ENCODE peak calls at places on chromosomes 5 and 9, in six cellular contexts. One of them, this sample, is unnamed.

GRCh38 chr5:144567416-144567770 is 396.7 kb downstream of the KCTD16 start:
- DNase-seq in mucosa of descending colon: no peak
- DNase-seq in psoas muscle: no peak
- DNase-seq in kidney: no peak
- DNase-seq in right atrium auricular region: no peak
- DNase-seq in left ventricle myocardium inferior: no peak
- DNase-seq in this sample: no peak

GRCh38 chr5:38994329-38994927 is 79.8 kb downstream of the RICTOR start:
- DNase-seq in mucosa of descending colon: peak; percentile 62
- DNase-seq in psoas muscle: no peak
- DNase-seq in kidney: no peak
- DNase-seq in right atrium auricular region: no peak
- DNase-seq in left ventricle myocardium inferior: no peak
- DNase-seq in this sample: no peak

GRCh38 chr9:133982971-133983720 is 9.0 kb downstream of the VAV2 start:
- DNase-seq in mucosa of descending colon: no peak
- DNase-seq in psoas muscle: no peak
- DNase-seq in kidney: peak; percentile 68
- DNase-seq in right atrium auricular region: no peak
- DNase-seq in left ventricle myocardium inferior: peak; percentile 9
- DNase-seq in this sample: no peak

GRCh38 chr5:43034591-43034968 is 5.5 kb downstream of the ANXA2R start:
- DNase-seq in mucosa of descending colon: no peak
- DNase-seq in psoas muscle: no peak
- DNase-seq in kidney: no peak
- DNase-seq in right atrium auricular region: no peak
- DNase-seq in left ventricle myocardium inferior: no peak
- DNase-seq in this sample: no peak

GRCh38 chr9:80605793-80606192 is 1034.0 kb downstream of the TLE4 start:
- DNase-seq in mucosa of descending colon: peak; percentile 5
- DNase-seq in psoas muscle: no peak
- DNase-seq in kidney: no peak
- DNase-seq in right atrium auricular region: no peak
- DNase-seq in left ventricle myocardium inferior: no peak
- DNase-seq in this sample: no peak

GRCh38 chr5:54361683-54362411 is 51.5 kb upstream of the ARL15 start:
- DNase-seq in mucosa of descending colon: peak; percentile 19
- DNase-seq in psoas muscle: no peak
- DNase-seq in kidney: no peak
- DNase-seq in right atrium auricular region: no peak
- DNase-seq in left ventricle myocardium inferior: peak; percentile 64
- DNase-seq in this sample: no peak

GRCh38 chr5:167061695-167062094 is 1229.8 kb upstream of the WWC1 start:
- DNase-seq in mucosa of descending colon: no peak
- DNase-seq in psoas muscle: no peak
- DNase-seq in kidney: no peak
- DNase-seq in right atrium auricular region: no peak
- DNase-seq in left ventricle myocardium inferior: no peak
- DNase-seq in this sample: no peak

GRCh38 chr5:74765201-74765600 is 1.7 kb downstream of the GFM2 start:
- DNase-seq in mucosa of descending colon: peak; percentile 10
- DNase-seq in psoas muscle: no peak
- DNase-seq in kidney: no peak
- DNase-seq in right atrium auricular region: no peak
- DNase-seq in left ventricle myocardium inferior: no peak
- DNase-seq in this sample: no peak

GRCh38 chr5:133882801-133883200 is 85.6 kb downstream of the C5orf15 start:
- DNase-seq in mucosa of descending colon: no peak
- DNase-seq in psoas muscle: no peak
- DNase-seq in kidney: no peak
- DNase-seq in right atrium auricular region: no peak
- DNase-seq in left ventricle myocardium inferior: no peak
- DNase-seq in this sample: no peak

GRCh38 chr5:10588779-10589447 is 25.0 kb downstream of the ANKRD33B start:
- DNase-seq in mucosa of descending colon: no peak
- DNase-seq in psoas muscle: no peak
- DNase-seq in kidney: no peak
- DNase-seq in right atrium auricular region: no peak
- DNase-seq in left ventricle myocardium inferior: no peak
- DNase-seq in this sample: no peak

GRCh38 chr9:5949103-5949699 is 58.5 kb downstream of the MLANA start:
- DNase-seq in mucosa of descending colon: peak; percentile 12
- DNase-seq in psoas muscle: no peak
- DNase-seq in kidney: no peak
- DNase-seq in right atrium auricular region: no peak
- DNase-seq in left ventricle myocardium inferior: no peak
- DNase-seq in this sample: peak; percentile 51

GRCh38 chr5:81450940-81451339 is 57.0 kb upstream of the ACOT12 start:
- DNase-seq in mucosa of descending colon: no peak
- DNase-seq in psoas muscle: no peak
- DNase-seq in kidney: no peak
- DNase-seq in right atrium auricular region: no peak
- DNase-seq in left ventricle myocardium inferior: no peak
- DNase-seq in this sample: no peak

GRCh38 chr9:132472199-132472598 is 62.2 kb downstream of the CFAP77 start:
- DNase-seq in mucosa of descending colon: no peak
- DNase-seq in psoas muscle: no peak
- DNase-seq in kidney: no peak
- DNase-seq in right atrium auricular region: no peak
- DNase-seq in left ventricle myocardium inferior: no peak
- DNase-seq in this sample: no peak

GRCh38 chr9:105415344-105415980 is 32.4 kb upstream of the FSD1L start:
- DNase-seq in mucosa of descending colon: peak; percentile 79
- DNase-seq in psoas muscle: no peak
- DNase-seq in kidney: no peak
- DNase-seq in right atrium auricular region: no peak
- DNase-seq in left ventricle myocardium inferior: no peak
- DNase-seq in this sample: peak; percentile 79

GRCh38 chr5:135221187-135221473 is 177.9 kb downstream of the MACROH2A1 start:
- DNase-seq in mucosa of descending colon: no peak
- DNase-seq in psoas muscle: no peak
- DNase-seq in kidney: no peak
- DNase-seq in right atrium auricular region: peak; percentile 46
- DNase-seq in left ventricle myocardium inferior: no peak
- DNase-seq in this sample: no peak

GRCh38 chr5:151288180-151288579 is 15.4 kb downstream of the SLC36A3 start:
- DNase-seq in mucosa of descending colon: no peak
- DNase-seq in psoas muscle: no peak
- DNase-seq in kidney: no peak
- DNase-seq in right atrium auricular region: no peak
- DNase-seq in left ventricle myocardium inferior: no peak
- DNase-seq in this sample: peak; percentile 24

GRCh38 chr5:67361932-67362729 is 165.5 kb upstream of the CD180 start:
- DNase-seq in mucosa of descending colon: no peak
- DNase-seq in psoas muscle: no peak
- DNase-seq in kidney: no peak
- DNase-seq in right atrium auricular region: no peak
- DNase-seq in left ventricle myocardium inferior: no peak
- DNase-seq in this sample: no peak

GRCh38 chr5:2149196-2149541 is 266.4 kb upstream of the IRX4 start:
- DNase-seq in mucosa of descending colon: no peak
- DNase-seq in psoas muscle: no peak
- DNase-seq in kidney: no peak
- DNase-seq in right atrium auricular region: no peak
- DNase-seq in left ventricle myocardium inferior: no peak
- DNase-seq in this sample: peak; percentile 11

GRCh38 chr5:147558826-147559225 is 49.0 kb upstream of the DPYSL3 start:
- DNase-seq in mucosa of descending colon: peak; percentile 44
- DNase-seq in psoas muscle: peak; percentile 51
- DNase-seq in kidney: no peak
- DNase-seq in right atrium auricular region: no peak
- DNase-seq in left ventricle myocardium inferior: peak; percentile 34
- DNase-seq in this sample: peak; percentile 28

GRCh38 chr5:169629847-169630548 is 7.1 kb upstream of the DOCK2 start:
- DNase-seq in mucosa of descending colon: no peak
- DNase-seq in psoas muscle: no peak
- DNase-seq in kidney: no peak
- DNase-seq in right atrium auricular region: no peak
- DNase-seq in left ventricle myocardium inferior: no peak
- DNase-seq in this sample: no peak

GRCh38 chr5:39501403-39501802 is 76.6 kb upstream of the DAB2 start:
- DNase-seq in mucosa of descending colon: no peak
- DNase-seq in psoas muscle: peak; percentile 45
- DNase-seq in kidney: peak; percentile 81
- DNase-seq in right atrium auricular region: no peak
- DNase-seq in left ventricle myocardium inferior: peak; percentile 52
- DNase-seq in this sample: no peak

GRCh38 chr9:78677326-78677725 is 380.4 kb downstream of the PSAT1 start:
- DNase-seq in mucosa of descending colon: no peak
- DNase-seq in psoas muscle: no peak
- DNase-seq in kidney: no peak
- DNase-seq in right atrium auricular region: no peak
- DNase-seq in left ventricle myocardium inferior: no peak
- DNase-seq in this sample: no peak

GRCh38 chr5:176736271-176736965 is 73.9 kb upstream of the UNC5A start:
- DNase-seq in mucosa of descending colon: no peak
- DNase-seq in psoas muscle: no peak
- DNase-seq in kidney: peak; percentile 22
- DNase-seq in right atrium auricular region: no peak
- DNase-seq in left ventricle myocardium inferior: no peak
- DNase-seq in this sample: no peak

GRCh38 chr9:108186996-108187395 is 668.8 kb downstream of the ACTL7B start:
- DNase-seq in mucosa of descending colon: peak; percentile 47
- DNase-seq in psoas muscle: peak; percentile 65
- DNase-seq in kidney: peak; percentile 73
- DNase-seq in right atrium auricular region: no peak
- DNase-seq in left ventricle myocardium inferior: peak; percentile 71
- DNase-seq in this sample: no peak

GRCh38 chr9:4167040-4167671 is 132.7 kb downstream of the GLIS3 start:
- DNase-seq in mucosa of descending colon: no peak
- DNase-seq in psoas muscle: no peak
- DNase-seq in kidney: no peak
- DNase-seq in right atrium auricular region: no peak
- DNase-seq in left ventricle myocardium inferior: no peak
- DNase-seq in this sample: no peak

GRCh38 chr9:4170231-4170630 is 129.6 kb downstream of the GLIS3 start:
- DNase-seq in mucosa of descending colon: no peak
- DNase-seq in psoas muscle: no peak
- DNase-seq in kidney: no peak
- DNase-seq in right atrium auricular region: no peak
- DNase-seq in left ventricle myocardium inferior: no peak
- DNase-seq in this sample: no peak

GRCh38 chr9:4167728-4168127 is 132.1 kb downstream of the GLIS3 start:
- DNase-seq in mucosa of descending colon: no peak
- DNase-seq in psoas muscle: no peak
- DNase-seq in kidney: no peak
- DNase-seq in right atrium auricular region: no peak
- DNase-seq in left ventricle myocardium inferior: no peak
- DNase-seq in this sample: no peak

GRCh38 chr9:4160284-4160683 is 139.6 kb downstream of the GLIS3 start:
- DNase-seq in mucosa of descending colon: no peak
- DNase-seq in psoas muscle: no peak
- DNase-seq in kidney: no peak
- DNase-seq in right atrium auricular region: no peak
- DNase-seq in left ventricle myocardium inferior: no peak
- DNase-seq in this sample: no peak

GRCh38 chr9:4164356-4164755 is 135.5 kb downstream of the GLIS3 start:
- DNase-seq in mucosa of descending colon: no peak
- DNase-seq in psoas muscle: no peak
- DNase-seq in kidney: no peak
- DNase-seq in right atrium auricular region: no peak
- DNase-seq in left ventricle myocardium inferior: no peak
- DNase-seq in this sample: no peak
- H3K4me3 ChIP-seq in mucosa of descending colon: no peak overlapping the region
- H3K4me3 ChIP-seq in psoas muscle: no peak overlapping the region
- H3K4me3 ChIP-seq in kidney: no peak overlapping the region
- H3K4me3 ChIP-seq in right atrium auricular region: no peak overlapping the region
- H3K4me3 ChIP-seq in left ventricle myocardium inferior: no peak overlapping the region
- H3K4me3 ChIP-seq in this sample: no peak overlapping the region

DNA sequence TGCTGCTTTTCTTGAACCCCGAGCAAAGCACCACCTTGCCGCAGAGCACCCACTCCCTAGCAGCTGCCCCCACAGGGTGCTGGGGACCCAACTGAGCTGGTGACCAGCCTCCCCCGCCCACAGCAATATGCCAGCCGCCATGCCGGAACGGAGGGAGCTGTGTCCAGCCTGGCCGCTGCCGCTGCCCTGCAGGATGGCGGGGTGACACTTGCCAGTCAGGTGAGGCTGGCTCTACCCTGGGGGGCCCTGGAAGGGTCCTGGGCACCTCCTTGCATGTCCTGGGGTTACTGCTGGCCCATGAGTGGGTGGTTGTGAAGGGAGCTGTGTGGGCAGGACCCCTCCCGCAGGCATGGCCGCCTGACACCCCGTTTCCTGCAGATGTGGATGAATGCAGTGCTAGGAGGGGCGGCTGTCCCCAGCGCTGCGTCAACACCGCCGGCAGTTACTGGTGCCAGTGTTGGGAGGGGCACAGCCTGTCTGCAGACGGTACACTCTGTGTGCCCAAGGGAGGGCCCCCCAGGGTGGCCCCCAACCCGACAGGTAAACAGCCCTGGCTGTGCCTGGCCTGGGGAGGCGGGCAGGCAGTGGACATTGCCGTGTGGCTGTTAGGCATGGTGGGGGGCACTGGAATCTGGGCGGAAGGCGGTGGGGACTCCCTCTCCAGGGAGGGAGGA is 7.2 kb downstream of the EGFL7 start:
- DNase-seq in mucosa of descending colon: no peak
- DNase-seq in psoas muscle: no peak
- DNase-seq in kidney: no peak
- DNase-seq in right atrium auricular region: no peak
- DNase-seq in left ventricle myocardium inferior: no peak
- DNase-seq in this sample: no peak
- H3K4me3 ChIP-seq in mucosa of descending colon: no peak overlapping the region
- H3K4me3 ChIP-seq in psoas muscle: peak overlapping the region; percentile 60
- H3K4me3 ChIP-seq in kidney: peak overlapping the region; percentile 49
- H3K4me3 ChIP-seq in right atrium auricular region: peak overlapping the region; percentile 66
- H3K4me3 ChIP-seq in left ventricle myocardium inferior: peak overlapping the region; percentile 81
- H3K4me3 ChIP-seq in this sample: no peak overlapping the region

GRCh38 chr5:128750202-128750601 is 212.2 kb upstream of the FBN2 start:
- DNase-seq in mucosa of descending colon: no peak
- DNase-seq in psoas muscle: no peak
- DNase-seq in kidney: no peak
- DNase-seq in right atrium auricular region: no peak
- DNase-seq in left ventricle myocardium inferior: no peak
- DNase-seq in this sample: no peak
- H3K4me3 ChIP-seq in mucosa of descending colon: no peak overlapping the region
- H3K4me3 ChIP-seq in psoas muscle: no peak overlapping the region
- H3K4me3 ChIP-seq in kidney: no peak overlapping the region
- H3K4me3 ChIP-seq in right atrium auricular region: no peak overlapping the region
- H3K4me3 ChIP-seq in left ventricle myocardium inferior: no peak overlapping the region
- H3K4me3 ChIP-seq in this sample: no peak overlapping the region

DNA sequence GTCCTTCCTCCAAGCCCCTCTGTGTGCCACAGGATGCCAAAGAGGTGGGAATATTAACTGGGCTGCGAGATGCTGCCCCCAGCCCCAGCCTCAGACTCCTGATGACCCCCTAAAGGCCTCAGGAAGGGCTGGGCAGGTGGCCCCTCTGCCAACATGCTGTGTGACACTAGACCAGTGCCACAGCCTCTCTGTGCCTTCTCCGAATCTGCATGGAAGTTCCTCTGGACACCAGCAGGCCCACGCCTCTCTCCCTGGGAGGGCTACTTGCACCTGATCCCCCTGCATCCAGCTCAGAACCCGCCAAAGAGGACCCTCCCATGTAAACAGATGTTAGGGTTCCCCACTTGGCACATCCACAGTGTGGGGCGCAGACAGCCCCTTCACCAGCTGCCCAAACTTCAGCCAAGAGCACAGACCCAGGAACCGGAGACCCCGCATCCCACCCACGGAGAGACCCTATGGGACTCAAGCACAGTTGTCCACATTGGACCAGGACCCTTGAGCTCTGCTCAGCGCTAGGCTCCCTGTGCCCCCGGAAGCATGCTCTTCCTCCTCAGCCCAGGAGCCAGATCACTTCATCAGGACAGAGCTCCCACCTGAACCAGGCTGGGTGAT is 91.6 kb upstream of the LMX1B start:
- DNase-seq in mucosa of descending colon: no peak
- DNase-seq in psoas muscle: no peak
- DNase-seq in kidney: peak; percentile 52
- DNase-seq in right atrium auricular region: no peak
- DNase-seq in left ventricle myocardium inferior: no peak
- DNase-seq in this sample: no peak
- H3K4me3 ChIP-seq in mucosa of descending colon: no peak overlapping the region
- H3K4me3 ChIP-seq in psoas muscle: no peak overlapping the region
- H3K4me3 ChIP-seq in kidney: no peak overlapping the region
- H3K4me3 ChIP-seq in right atrium auricular region: no peak overlapping the region
- H3K4me3 ChIP-seq in left ventricle myocardium inferior: no peak overlapping the region
- H3K4me3 ChIP-seq in this sample: no peak overlapping the region